ENCODE peak calls at places on chromosomes 13 and 19, in nine cellular contexts. Z is T1000; H is activated CD8-positive, alpha-beta memory T cell treated with anti-CD3 and anti-CD28 coated beads for 4 hours; A is stimulated activated CD8-positive, alpha-beta memory T cell treated with anti-CD3 and anti-CD28 coated beads, Interleukin-2, amount 100 ng/mL, for 48 hours; N is stimulated activated naive CD8-positive, alpha-beta T cell treated with anti-CD3 and anti-CD28 coated beads, Interleukin-15, amount 100 ng/mL, for 72 hours; E is endodermal cell; I is fibroblast of mammary gland; C is adipocyte; L is HL-60. V is an unnamed sample.

GRCh38 chr19:5949792-5950305 is 28.1 kb downstream of the RANBP3 start:
- DNase-seq in E (no peak), L (no peak), I (no peak), A (no peak), H (no peak), C (no peak), Z (no peak), N (peak), V (no peak)

GRCh38 chr19:50324331-50324730 is 4.8 kb downstream of the KCNC3 start:
- DNase-seq in C (no peak), E (no peak), I (no peak), Z (no peak), L (no peak), A (no peak), N (no peak), H (no peak), V (no peak)

GRCh38 chr13:72820156-72820897 is 38.4 kb downstream of the PIBF1 start:
- DNase-seq in L (no peak), N (no peak), A (no peak), E (no peak), C (no peak), H (no peak), I (peak), Z (no peak), V (peak)

GRCh38 chr19:30089086-30089665 is 147.1 kb downstream of the URI1 start:
- DNase-seq in L (no peak), H (no peak), Z (no peak), N (no peak), I (no peak), A (no peak), C (no peak), E (no peak), V (no peak)

GRCh38 chr19:45100797-45101196 is 7.8 kb downstream of the PPP1R37 start:
- DNase-seq in C (no peak), H (no peak), E (peak), L (no peak), A (no peak), I (peak), Z (no peak), N (no peak), V (peak)

GRCh38 chr19:53101518-53101917 is 1.7 kb downstream of the ZNF160 start:
- DNase-seq in Z (no peak), A (no peak), I (peak), C (peak), E (no peak), L (no peak), H (no peak), N (peak), V (peak)

GRCh38 chr13:50081106-50081898 is 66.1 kb downstream of the KCNRG start:
- DNase-seq in A (peak), I (no peak), L (no peak), Z (no peak), H (no peak), C (peak), E (peak), N (peak), V (peak)

GRCh38 chr19:49987159-49987698 is 26.3 kb upstream of the SIGLEC11 start:
- DNase-seq in E (peak), N (peak), A (peak), C (peak), H (peak), L (peak), Z (peak), I (peak), V (peak)

GRCh38 chr13:106696719-106697118 is 128.8 kb upstream of the ARGLU1 start:
- DNase-seq in L (no peak), C (no peak), H (no peak), N (no peak), E (no peak), I (no peak), A (no peak), Z (no peak), V (no peak)

GRCh38 chr13:99281811-99282263 is 23.7 kb upstream of the GPR18 start:
- DNase-seq in L (peak), Z (no peak), I (peak), H (no peak), N (no peak), C (no peak), E (no peak), A (peak), V (peak)

GRCh38 chr19:3142292-3142670 is 6.4 kb downstream of the GNA15 start:
- DNase-seq in L (no peak), A (no peak), H (peak), Z (peak), N (no peak), C (peak), E (no peak), I (peak), V (peak)

GRCh38 chr19:32063601-32064000 is 281.8 kb upstream of the ZNF507 start:
- DNase-seq in I (no peak), L (no peak), E (no peak), Z (no peak), C (no peak), A (no peak), N (no peak), H (no peak), V (no peak)

GRCh38 chr13:79830945-79831344 is 350.0 kb downstream of the NDFIP2 start:
- DNase-seq in C (no peak), N (no peak), H (no peak), E (no peak), I (no peak), L (no peak), Z (no peak), A (no peak), V (no peak)

GRCh38 chr13:23867027-23867491 is 22.1 kb downstream of the MIPEP start:
- DNase-seq in Z (no peak), I (peak), H (no peak), L (no peak), E (peak), N (no peak), A (no peak), C (peak), V (peak)

GRCh38 chr19:47534628-47535027 is 19.8 kb upstream of the NAPA start:
- DNase-seq in I (no peak), L (no peak), A (no peak), E (no peak), N (no peak), C (no peak), H (no peak), Z (no peak), V (no peak)

GRCh38 chr19:3645067-3645396 is 18.4 kb upstream of the CACTIN start:
- DNase-seq in E (no peak), A (no peak), N (no peak), C (no peak), L (no peak), H (no peak), I (no peak), Z (no peak), V (no peak)

GRCh38 chr19:17496337-17496997 is 15.0 kb upstream of the PGLS start:
- DNase-seq in Z (peak), E (peak), H (peak), A (peak), I (peak), C (peak), L (peak), N (peak), V (peak)

GRCh38 chr19:39680593-39680992 is 23.7 kb upstream of the LGALS14 start:
- DNase-seq in L (no peak), N (no peak), A (no peak), E (no peak), I (no peak), Z (no peak), H (no peak), C (no peak), V (no peak)

GRCh38 chr13:39105110-39105509 is 66.9 kb downstream of the NHLRC3 start:
- DNase-seq in E (no peak), L (no peak), Z (no peak), C (peak), N (no peak), H (no peak), A (no peak), I (peak), V (peak)

GRCh38 chr19:45667620-45668341 is at the start of gene GIPR:
- DNase-seq in I (peak), L (no peak), E (peak), H (peak), N (no peak), Z (peak), C (peak), A (peak), V (peak)

GRCh38 chr13:113553541-113554332 is 30.8 kb upstream of the TFDP1 start:
- DNase-seq in C (no peak), Z (no peak), A (no peak), E (peak), N (no peak), I (no peak), L (no peak), H (no peak), V (no peak)